ENCODE peak calls at places on chromosomes 13 and 19, in eight cellular contexts. One of them, this sample, is unnamed.

GRCh38 chr13:113453962-113454361 is 674 bp upstream of the ADPRHL1 start:
- DNase-seq in activated CD8-positive, alpha-beta T cell treated with anti-CD3 and anti-CD28 coated beads, Interleukin-2, amount 10 ng/mL, durations not matched to agents 7 days and 5 days: no peak
- DNase-seq in stimulated activated CD4-positive, alpha-beta T cell treated with anti-CD3 and anti-CD28 coated beads, Interleukin-4, amount 100 ng/mL, for 48 hours: no peak
- DNase-seq in kidney: peak; percentile 16
- DNase-seq in KG1: no peak
- DNase-seq in H9: no peak
- DNase-seq in substantia nigra: no peak
- DNase-seq in heart left ventricle: no peak
- DNase-seq in this sample: no peak

GRCh38 chr19:8209111-8209964 is at the start of gene CERS4:
- DNase-seq in activated CD8-positive, alpha-beta T cell treated with anti-CD3 and anti-CD28 coated beads, Interleukin-2, amount 10 ng/mL, durations not matched to agents 7 days and 5 days: peak; percentile 81
- DNase-seq in stimulated activated CD4-positive, alpha-beta T cell treated with anti-CD3 and anti-CD28 coated beads, Interleukin-4, amount 100 ng/mL, for 48 hours: peak; percentile 75
- DNase-seq in kidney: peak; percentile 93
- DNase-seq in KG1: peak; percentile 73
- DNase-seq in H9: peak; percentile 96
- DNase-seq in substantia nigra: peak; percentile 93
- DNase-seq in heart left ventricle: peak; percentile 79
- DNase-seq in this sample: peak; percentile 89

GRCh38 chr19:925912-926594 is at the start of gene ARID3A:
- DNase-seq in activated CD8-positive, alpha-beta T cell treated with anti-CD3 and anti-CD28 coated beads, Interleukin-2, amount 10 ng/mL, durations not matched to agents 7 days and 5 days: no peak
- DNase-seq in stimulated activated CD4-positive, alpha-beta T cell treated with anti-CD3 and anti-CD28 coated beads, Interleukin-4, amount 100 ng/mL, for 48 hours: peak; percentile 52
- DNase-seq in kidney: peak; percentile 80
- DNase-seq in KG1: no peak
- DNase-seq in H9: peak; percentile 71
- DNase-seq in substantia nigra: peak; percentile 60
- DNase-seq in heart left ventricle: no peak
- DNase-seq in this sample: peak; percentile 65

GRCh38 chr13:66400292-66400691 is 829.8 kb downstream of the PCDH9 start:
- DNase-seq in activated CD8-positive, alpha-beta T cell treated with anti-CD3 and anti-CD28 coated beads, Interleukin-2, amount 10 ng/mL, durations not matched to agents 7 days and 5 days: no peak
- DNase-seq in stimulated activated CD4-positive, alpha-beta T cell treated with anti-CD3 and anti-CD28 coated beads, Interleukin-4, amount 100 ng/mL, for 48 hours: no peak
- DNase-seq in kidney: no peak
- DNase-seq in KG1: no peak
- DNase-seq in H9: no peak
- DNase-seq in substantia nigra: no peak
- DNase-seq in heart left ventricle: no peak
- DNase-seq in this sample: no peak

GRCh38 chr13:95533545-95534135 is 18.9 kb upstream of the CLDN10 start:
- DNase-seq in activated CD8-positive, alpha-beta T cell treated with anti-CD3 and anti-CD28 coated beads, Interleukin-2, amount 10 ng/mL, durations not matched to agents 7 days and 5 days: no peak
- DNase-seq in stimulated activated CD4-positive, alpha-beta T cell treated with anti-CD3 and anti-CD28 coated beads, Interleukin-4, amount 100 ng/mL, for 48 hours: no peak
- DNase-seq in kidney: peak; percentile 69
- DNase-seq in KG1: no peak
- DNase-seq in H9: peak; percentile 53
- DNase-seq in substantia nigra: no peak
- DNase-seq in heart left ventricle: no peak
- DNase-seq in this sample: no peak

GRCh38 chr19:30854661-30855060 is 482.5 kb downstream of the ZNF536 start:
- DNase-seq in activated CD8-positive, alpha-beta T cell treated with anti-CD3 and anti-CD28 coated beads, Interleukin-2, amount 10 ng/mL, durations not matched to agents 7 days and 5 days: no peak
- DNase-seq in stimulated activated CD4-positive, alpha-beta T cell treated with anti-CD3 and anti-CD28 coated beads, Interleukin-4, amount 100 ng/mL, for 48 hours: no peak
- DNase-seq in kidney: no peak
- DNase-seq in KG1: no peak
- DNase-seq in H9: no peak
- DNase-seq in substantia nigra: no peak
- DNase-seq in heart left ventricle: no peak
- DNase-seq in this sample: no peak

GRCh38 chr19:55676384-55676783 is 1.4 kb downstream of the EPN1 start:
- DNase-seq in activated CD8-positive, alpha-beta T cell treated with anti-CD3 and anti-CD28 coated beads, Interleukin-2, amount 10 ng/mL, durations not matched to agents 7 days and 5 days: no peak
- DNase-seq in stimulated activated CD4-positive, alpha-beta T cell treated with anti-CD3 and anti-CD28 coated beads, Interleukin-4, amount 100 ng/mL, for 48 hours: no peak
- DNase-seq in kidney: no peak
- DNase-seq in KG1: no peak
- DNase-seq in H9: no peak
- DNase-seq in substantia nigra: peak; percentile 10
- DNase-seq in heart left ventricle: no peak
- DNase-seq in this sample: no peak

GRCh38 chr13:51849145-51850101 is 4.4 kb upstream of the TMEM272 start:
- DNase-seq in activated CD8-positive, alpha-beta T cell treated with anti-CD3 and anti-CD28 coated beads, Interleukin-2, amount 10 ng/mL, durations not matched to agents 7 days and 5 days: peak; percentile 54
- DNase-seq in stimulated activated CD4-positive, alpha-beta T cell treated with anti-CD3 and anti-CD28 coated beads, Interleukin-4, amount 100 ng/mL, for 48 hours: peak; percentile 37
- DNase-seq in kidney: no peak
- DNase-seq in KG1: no peak
- DNase-seq in H9: peak; percentile 88
- DNase-seq in substantia nigra: peak; percentile 5
- DNase-seq in heart left ventricle: no peak
- DNase-seq in this sample: peak; percentile 57

GRCh38 chr13:98206946-98207345 is 29.9 kb upstream of the RNF113B start:
- DNase-seq in activated CD8-positive, alpha-beta T cell treated with anti-CD3 and anti-CD28 coated beads, Interleukin-2, amount 10 ng/mL, durations not matched to agents 7 days and 5 days: no peak
- DNase-seq in stimulated activated CD4-positive, alpha-beta T cell treated with anti-CD3 and anti-CD28 coated beads, Interleukin-4, amount 100 ng/mL, for 48 hours: no peak
- DNase-seq in kidney: no peak
- DNase-seq in KG1: no peak
- DNase-seq in H9: no peak
- DNase-seq in substantia nigra: no peak
- DNase-seq in heart left ventricle: no peak
- DNase-seq in this sample: no peak

GRCh38 chr13:65456150-65456912 is 1773.8 kb downstream of the PCDH9 start:
- DNase-seq in activated CD8-positive, alpha-beta T cell treated with anti-CD3 and anti-CD28 coated beads, Interleukin-2, amount 10 ng/mL, durations not matched to agents 7 days and 5 days: no peak
- DNase-seq in stimulated activated CD4-positive, alpha-beta T cell treated with anti-CD3 and anti-CD28 coated beads, Interleukin-4, amount 100 ng/mL, for 48 hours: no peak
- DNase-seq in kidney: no peak
- DNase-seq in KG1: no peak
- DNase-seq in H9: no peak
- DNase-seq in substantia nigra: no peak
- DNase-seq in heart left ventricle: no peak
- DNase-seq in this sample: no peak

GRCh38 chr13:30816733-30817132 is 81.4 kb downstream of the ALOX5AP start:
- DNase-seq in activated CD8-positive, alpha-beta T cell treated with anti-CD3 and anti-CD28 coated beads, Interleukin-2, amount 10 ng/mL, durations not matched to agents 7 days and 5 days: no peak
- DNase-seq in stimulated activated CD4-positive, alpha-beta T cell treated with anti-CD3 and anti-CD28 coated beads, Interleukin-4, amount 100 ng/mL, for 48 hours: no peak
- DNase-seq in kidney: no peak
- DNase-seq in KG1: peak; percentile 9
- DNase-seq in H9: no peak
- DNase-seq in substantia nigra: no peak
- DNase-seq in heart left ventricle: no peak
- DNase-seq in this sample: no peak

GRCh38 chr13:79070343-79070974 is 335.6 kb downstream of the RBM26 start:
- DNase-seq in activated CD8-positive, alpha-beta T cell treated with anti-CD3 and anti-CD28 coated beads, Interleukin-2, amount 10 ng/mL, durations not matched to agents 7 days and 5 days: no peak
- DNase-seq in stimulated activated CD4-positive, alpha-beta T cell treated with anti-CD3 and anti-CD28 coated beads, Interleukin-4, amount 100 ng/mL, for 48 hours: no peak
- DNase-seq in kidney: no peak
- DNase-seq in KG1: no peak
- DNase-seq in H9: no peak
- DNase-seq in substantia nigra: no peak
- DNase-seq in heart left ventricle: no peak
- DNase-seq in this sample: no peak

GRCh38 chr13:49357694-49358093 is 86.2 kb downstream of the CAB39L start:
- DNase-seq in activated CD8-positive, alpha-beta T cell treated with anti-CD3 and anti-CD28 coated beads, Interleukin-2, amount 10 ng/mL, durations not matched to agents 7 days and 5 days: no peak
- DNase-seq in stimulated activated CD4-positive, alpha-beta T cell treated with anti-CD3 and anti-CD28 coated beads, Interleukin-4, amount 100 ng/mL, for 48 hours: no peak
- DNase-seq in kidney: no peak
- DNase-seq in KG1: no peak
- DNase-seq in H9: no peak
- DNase-seq in substantia nigra: no peak
- DNase-seq in heart left ventricle: no peak
- DNase-seq in this sample: no peak

GRCh38 chr19:17829855-17830566 is 8.7 kb upstream of the INSL3 start:
- DNase-seq in activated CD8-positive, alpha-beta T cell treated with anti-CD3 and anti-CD28 coated beads, Interleukin-2, amount 10 ng/mL, durations not matched to agents 7 days and 5 days: no peak
- DNase-seq in stimulated activated CD4-positive, alpha-beta T cell treated with anti-CD3 and anti-CD28 coated beads, Interleukin-4, amount 100 ng/mL, for 48 hours: no peak
- DNase-seq in kidney: peak; percentile 76
- DNase-seq in KG1: no peak
- DNase-seq in H9: peak; percentile 97
- DNase-seq in substantia nigra: peak; percentile 72
- DNase-seq in heart left ventricle: no peak
- DNase-seq in this sample: no peak

GRCh38 chr19:29576761-29577661 is 29.1 kb upstream of the POP4 start:
- DNase-seq in activated CD8-positive, alpha-beta T cell treated with anti-CD3 and anti-CD28 coated beads, Interleukin-2, amount 10 ng/mL, durations not matched to agents 7 days and 5 days: no peak
- DNase-seq in stimulated activated CD4-positive, alpha-beta T cell treated with anti-CD3 and anti-CD28 coated beads, Interleukin-4, amount 100 ng/mL, for 48 hours: peak; percentile 41
- DNase-seq in kidney: peak; percentile 37
- DNase-seq in KG1: no peak
- DNase-seq in H9: peak; percentile 20
- DNase-seq in substantia nigra: no peak
- DNase-seq in heart left ventricle: no peak
- DNase-seq in this sample: no peak

GRCh38 chr19:5037936-5038335 is 69.0 kb downstream of the KDM4B start:
- DNase-seq in activated CD8-positive, alpha-beta T cell treated with anti-CD3 and anti-CD28 coated beads, Interleukin-2, amount 10 ng/mL, durations not matched to agents 7 days and 5 days: no peak
- DNase-seq in stimulated activated CD4-positive, alpha-beta T cell treated with anti-CD3 and anti-CD28 coated beads, Interleukin-4, amount 100 ng/mL, for 48 hours: no peak
- DNase-seq in kidney: peak; percentile 65
- DNase-seq in KG1: no peak
- DNase-seq in H9: no peak
- DNase-seq in substantia nigra: peak; percentile 29
- DNase-seq in heart left ventricle: no peak
- DNase-seq in this sample: no peak

GRCh38 chr19:40862785-40863184 is 12.5 kb upstream of the CYP2A6 start:
- DNase-seq in activated CD8-positive, alpha-beta T cell treated with anti-CD3 and anti-CD28 coated beads, Interleukin-2, amount 10 ng/mL, durations not matched to agents 7 days and 5 days: no peak
- DNase-seq in stimulated activated CD4-positive, alpha-beta T cell treated with anti-CD3 and anti-CD28 coated beads, Interleukin-4, amount 100 ng/mL, for 48 hours: no peak
- DNase-seq in kidney: no peak
- DNase-seq in KG1: no peak
- DNase-seq in H9: no peak
- DNase-seq in substantia nigra: no peak
- DNase-seq in heart left ventricle: no peak
- DNase-seq in this sample: no peak

GRCh38 chr19:44728178-44728577 is 20.3 kb upstream of the BCL3 start:
- DNase-seq in activated CD8-positive, alpha-beta T cell treated with anti-CD3 and anti-CD28 coated beads, Interleukin-2, amount 10 ng/mL, durations not matched to agents 7 days and 5 days: no peak
- DNase-seq in stimulated activated CD4-positive, alpha-beta T cell treated with anti-CD3 and anti-CD28 coated beads, Interleukin-4, amount 100 ng/mL, for 48 hours: no peak
- DNase-seq in kidney: no peak
- DNase-seq in KG1: no peak
- DNase-seq in H9: no peak
- DNase-seq in substantia nigra: no peak
- DNase-seq in heart left ventricle: no peak
- DNase-seq in this sample: no peak